ENCODE peak calls at places on chromosomes 2 and 18, in five cellular contexts. X is endothelial cell of umbilical vein, P is PC-3, I is spleen, J is SJSA1. A is an unnamed sample. For H3K4me1, H3K36me3 and H3K9me3, the result is how much of the 10 kb centered on the place peaks cover.

GRCh38 chr18:11096411-11096810 is 53.0 kb downstream of the PIEZO2 start:
- DNase-seq in J (no peak), I (no peak), X (no peak), P (no peak), A (no peak)

GRCh38 chr2:241454837-241455485 is 53.4 kb downstream of the STK25 start:
- DNase-seq in X (no peak), J (no peak), I (no peak), P (no peak), A (no peak)

GRCh38 chr2:241850544-241851324 is 8.0 kb downstream of the PDCD1 start:
- DNase-seq in X (no peak), J (peak), P (no peak), I (peak), A (no peak)

GRCh38 chr2:102484310-102485061 is 11.5 kb downstream of the SLC9A4 start:
- DNase-seq in P (no peak), X (no peak), J (no peak), I (no peak), A (no peak)

GRCh38 chr2:15170068-15170775 is 390.9 kb downstream of the NBAS start:
- DNase-seq in P (no peak), X (peak), I (no peak), J (no peak), A (no peak)

GRCh38 chr18:77062518-77063003 is 70.0 kb downstream of the MBP start:
- DNase-seq in I (no peak), P (no peak), X (no peak), J (no peak), A (no peak)

GRCh38 chr2:155733091-155733870 is 599.2 kb downstream of the NR4A2 start:
- DNase-seq in I (no peak), X (no peak), P (no peak), J (no peak), A (peak)

GRCh38 chr2:110219496-110220192 is 7.3 kb upstream of the MTLN start:
- DNase-seq in I (no peak), P (peak), J (no peak), X (peak), A (no peak)

GRCh38 chr2:130847776-130848517 is 11.2 kb downstream of the ARHGEF4 start:
- DNase-seq in P (no peak), I (no peak), X (no peak), J (no peak), A (no peak)

GRCh38 chr18:77160515-77160914 is 27.9 kb upstream of the MBP start:
- DNase-seq in X (no peak), P (no peak), I (no peak), J (no peak), A (no peak)

GRCh38 chr2:207939342-207940108 is 85.8 kb downstream of the PLEKHM3 start:
- DNase-seq in J (no peak), P (peak), I (no peak), X (no peak), A (no peak)

GRCh38 chr18:41096504-41096903 is 858.5 kb upstream of the PIK3C3 start:
- DNase-seq in J (no peak), I (no peak), X (peak), P (peak), A (peak)

GRCh38 chr2:241561811-241562210 is 3.3 kb downstream of the BOK start:
- DNase-seq in X (peak), P (peak), J (peak), I (peak), A (peak)

GRCh38 chr18:48791636-48792105 is 159.1 kb downstream of the SMAD7 start:
- DNase-seq in P (no peak), I (peak), J (peak), X (no peak), A (no peak)

GRCh38 chr2:85504434-85505261 is 34.3 kb upstream of the MAT2A start:
- DNase-seq in I (no peak), J (peak), P (peak), X (peak), A (peak)

GRCh38 chr2:53058526-53058925 is 709.1 kb upstream of the CHAC2 start:
- DNase-seq in P (peak), I (no peak), J (no peak), X (no peak), A (no peak)

GRCh38 chr2:217616936-217617335 is 385.9 kb downstream of the TNS1 start:
- DNase-seq in J (no peak), X (no peak), I (no peak), P (no peak), A (no peak)

GRCh38 chr2:39712953-39713352 is 47.2 kb downstream of the TMEM178A start:
- DNase-seq in X (no peak), P (no peak), I (no peak), J (no peak), A (no peak)

GRCh38 chr2:71952572-71953188 is 195.0 kb downstream of the CYP26B1 start:
- DNase-seq in I (no peak), X (no peak), J (no peak), P (peak), A (no peak)

GRCh38 chr18:59846814-59847490 is 52.8 kb upstream of the PMAIP1 start:
- DNase-seq in P (peak), I (no peak), X (peak), J (peak), A (no peak)

GRCh38 chr2:238127165-238128060 is 11.1 kb upstream of the KLHL30 start:
- DNase-seq in J (peak), P (no peak), I (peak), X (no peak), A (peak)

GRCh38 chr2:9085353-9085752 is 81.9 kb upstream of the MBOAT2 start:
- DNase-seq in I (no peak), P (no peak), J (no peak), X (no peak), A (no peak)

GRCh38 chr2:59076079-59076619 is 835.0 kb upstream of the FANCL start:
- DNase-seq in X (no peak), I (no peak), J (no peak), P (no peak), A (no peak)

DNA sequence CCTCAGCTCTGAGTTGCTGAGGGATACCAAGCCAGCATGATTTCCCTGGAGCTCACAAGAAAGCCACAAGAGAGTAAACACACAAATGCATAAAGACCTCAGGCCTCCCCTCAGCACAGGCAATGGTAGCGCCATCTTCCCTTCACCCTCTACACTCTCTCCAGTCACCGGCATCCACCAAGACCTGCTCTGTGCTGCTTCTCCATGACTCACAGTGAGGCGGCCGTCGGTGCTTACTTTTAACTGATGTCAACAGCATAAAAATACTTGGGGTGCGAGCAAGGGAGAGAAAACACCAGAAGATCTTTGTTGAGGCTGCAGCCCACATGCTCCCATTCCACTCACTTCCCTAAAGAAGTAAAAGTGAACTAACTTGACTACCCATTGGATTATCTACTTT is 46.7 kb downstream of the L3MBTL4 start:
- DNase-seq in P (peak), I (no peak), X (no peak), J (no peak), A (no peak)
- H3K4me1 ChIP-seq in P (under half), I (under half), X (under half), J (under half), A (under half)

GRCh38 chr18:61530681-61531080 is 197.5 kb downstream of the CDH20 start:
- DNase-seq in I (no peak), J (no peak), P (no peak), X (no peak), A (no peak)
- H3K36me3 ChIP-seq in I (under half), J (under half), P (under half), X (under half), A (under half)

GRCh38 chr2:228549390-228550007 is 368.0 kb upstream of the SPHKAP start:
- DNase-seq in P (no peak), J (no peak), I (no peak), X (no peak), A (no peak)
- H3K9me3 ChIP-seq in P (under half), J (under half), I (under half), X (under half), A (under half)

GRCh38 chr2:42125887-42126594 is 43.1 kb upstream of the EML4 start:
- DNase-seq in P (no peak), X (no peak), I (no peak), J (no peak), A (peak)
- H3K4me1 ChIP-seq in P (under half), X (under half), I (half or more), J (half or more), A (half or more)

GRCh38 chr18:45860971-45861370 is 35.5 kb downstream of the SIGLEC15 start:
- DNase-seq in X (no peak), J (no peak), I (no peak), P (no peak), A (no peak)
- H3K36me3 ChIP-seq in X (under half), J (half or more), I (half or more), P (under half), A (under half)

GRCh38 chr2:11435036-11435435 is 30.9 kb downstream of the E2F6 start:
- DNase-seq in I (no peak), J (no peak), X (no peak), P (no peak), A (no peak)

GRCh38 chr2:11434443-11434842 is 31.5 kb downstream of the E2F6 start:
- DNase-seq in P (no peak), X (no peak), I (no peak), J (no peak), A (no peak)

GRCh38 chr2:11438555-11439080 is 27.3 kb downstream of the E2F6 start:
- DNase-seq in I (no peak), J (no peak), X (no peak), P (no peak), A (peak)

GRCh38 chr2:11433875-11434274 is 32.1 kb downstream of the E2F6 start:
- DNase-seq in P (no peak), I (no peak), J (no peak), X (no peak), A (no peak)

DNA sequence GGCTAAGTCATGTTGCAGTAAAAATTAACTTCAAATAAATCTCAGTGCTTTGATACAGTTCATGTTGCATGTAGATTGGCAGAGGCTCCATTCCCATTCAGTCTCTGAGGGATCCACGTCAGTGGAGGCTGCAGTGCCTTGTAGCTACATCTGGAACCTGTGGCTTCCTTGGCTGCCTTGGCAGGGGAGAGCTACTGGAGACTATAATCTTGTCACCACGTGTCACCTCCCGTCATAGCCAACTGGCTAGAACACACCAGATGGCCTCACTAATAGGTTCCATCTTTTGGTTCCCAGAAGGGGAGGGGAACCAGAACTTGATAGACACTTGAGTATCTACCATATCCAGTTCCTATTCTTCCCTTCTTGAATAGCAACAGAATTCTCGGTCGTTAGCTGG is 28.4 kb downstream of the E2F6 start:
- DNase-seq in I (no peak), X (no peak), J (no peak), P (no peak), A (no peak)
- H3K9me3 ChIP-seq in I (under half), X (under half), J (under half), P (under half), A (under half)

GRCh38 chr18:54250846-54251251 is 18.5 kb upstream of the POLI start:
- DNase-seq in X (peak), J (no peak), P (no peak), I (no peak), A (no peak)
- H3K4me1 ChIP-seq in X (under half), J (under half), P (under half), I (under half), A (under half)

GRCh38 chr2:211439011-211439410 is 882.6 kb downstream of the CPS1 start:
- DNase-seq in P (no peak), X (no peak), I (no peak), J (no peak), A (no peak)
- H3K36me3 ChIP-seq in P (under half), X (under half), I (under half), J (under half), A (under half)

GRCh38 chr18:80050797-80051196 is 16.6 kb downstream of the RBFA start:
- DNase-seq in I (no peak), P (no peak), X (no peak), J (no peak), A (no peak)
- H3K9me3 ChIP-seq in I (under half), P (under half), X (under half), J (under half), A (under half)

A was measured in SJCRH30.